ENCODE peak calls at places on chromosomes 6 and 20, in nine cellular contexts. N is PC-3, V is PC-9, O is left lung, W is OCI-LY7, C is endodermal cell, Y is stomach, K is left ventricle myocardium inferior, R is HCT116. B is an unnamed sample. For H3K36me3, the result is how much of the 10 kb centered on the place peaks cover.

GRCh38 chr6:28693033-28693750 is 167.5 kb downstream of the GPX5 start:
- DNase-seq in K (no peak), W (no peak), V (no peak), R (no peak), O (no peak), C (no peak), Y (no peak), N (no peak), B (no peak)

GRCh38 chr6:150813319-150813992 is 52.0 kb upstream of the MTHFD1L start:
- DNase-seq in V (peak), C (no peak), R (peak), K (no peak), N (peak), O (no peak), W (no peak), Y (no peak), B (no peak)

GRCh38 chr20:18739785-18740184 is 73.8 kb upstream of the SCP2D1 start:
- DNase-seq in W (no peak), C (peak), Y (no peak), O (no peak), N (no peak), V (no peak), K (no peak), R (no peak), B (peak)

GRCh38 chr6:348860-349396 is 42.6 kb upstream of the IRF4 start:
- DNase-seq in N (no peak), V (no peak), K (no peak), O (no peak), C (no peak), R (no peak), W (no peak), Y (no peak), B (no peak)

GRCh38 chr6:157235600-157236039 is 87.7 kb downstream of the TMEM242 start:
- DNase-seq in O (no peak), K (peak), N (no peak), V (no peak), R (no peak), W (no peak), C (peak), Y (peak), B (no peak)

GRCh38 chr6:170031096-170031471 is 259.8 kb downstream of the DLL1 start:
- DNase-seq in C (no peak), W (no peak), N (peak), O (peak), K (peak), V (no peak), Y (peak), R (no peak), B (no peak)

GRCh38 chr20:19973920-19974620 is 43.1 kb upstream of the NAA20 start:
- DNase-seq in R (no peak), K (peak), Y (peak), O (peak), N (peak), C (no peak), W (no peak), V (peak), B (peak)

GRCh38 chr6:90219168-90219985 is 77.3 kb downstream of the BACH2 start:
- DNase-seq in R (no peak), W (no peak), V (no peak), Y (no peak), O (no peak), C (peak), N (peak), K (no peak), B (peak)

GRCh38 chr20:13325033-13325432 is 104.0 kb downstream of the ISM1 start:
- DNase-seq in W (no peak), N (peak), Y (no peak), V (no peak), K (no peak), R (peak), O (no peak), C (peak), B (no peak)

GRCh38 chr20:23569570-23569969 is 1.3 kb upstream of the CST9L start:
- DNase-seq in R (no peak), O (no peak), V (no peak), C (no peak), K (no peak), Y (no peak), N (no peak), W (no peak), B (no peak)

GRCh38 chr6:27667651-27668441 is 194.9 kb upstream of the ZNF184 start:
- DNase-seq in N (no peak), R (no peak), K (no peak), V (peak), W (no peak), O (no peak), Y (no peak), C (peak), B (no peak)

GRCh38 chr20:54456423-54456822 is 19.0 kb upstream of the DOK5 start:
- DNase-seq in Y (no peak), K (no peak), O (no peak), W (no peak), N (peak), V (no peak), C (no peak), R (no peak), B (no peak)

GRCh38 chr6:148348778-148349177 is 6.1 kb downstream of the SASH1 start:
- DNase-seq in K (no peak), Y (no peak), N (no peak), W (no peak), O (no peak), C (no peak), V (no peak), R (no peak), B (no peak)

GRCh38 chr6:133951881-133952814 is 876 bp upstream of the TBPL1 start:
- DNase-seq in W (peak), K (peak), Y (peak), C (peak), R (peak), V (peak), N (peak), O (peak), B (no peak)

GRCh38 chr6:134778431-134778830 is 171.5 kb downstream of the ALDH8A1 start:
- DNase-seq in K (no peak), N (no peak), V (no peak), C (no peak), W (no peak), R (no peak), O (no peak), Y (no peak), B (no peak)

GRCh38 chr6:68760941-68761676 is 126.0 kb downstream of the ADGRB3 start:
- DNase-seq in C (no peak), W (no peak), Y (no peak), V (no peak), O (no peak), N (no peak), K (no peak), R (no peak), B (no peak)

GRCh38 chr6:132623446-132623845 is 629 bp downstream of the TAAR2 start:
- DNase-seq in N (no peak), R (no peak), O (no peak), V (no peak), Y (no peak), K (no peak), W (no peak), C (no peak), B (no peak)

GRCh38 chr20:54152227-54153040 is 21.4 kb downstream of the CYP24A1 start:
- DNase-seq in O (no peak), C (peak), R (no peak), Y (no peak), V (peak), N (no peak), W (no peak), K (no peak), B (no peak)

GRCh38 chr20:31693987-31694661 is 28.5 kb downstream of the BCL2L1 start:
- DNase-seq in Y (no peak), C (peak), N (peak), W (no peak), K (no peak), R (no peak), O (no peak), V (no peak), B (no peak)

GRCh38 chr6:56388414-56388752 is 141.0 kb upstream of the COL21A1 start:
- DNase-seq in W (no peak), N (no peak), C (no peak), K (no peak), O (no peak), V (no peak), R (no peak), Y (no peak), B (no peak)

GRCh38 chr6:32195902-32196681 is 3.6 kb upstream of the GPSM3 start:
- DNase-seq in V (peak), N (peak), C (peak), W (peak), O (peak), R (peak), K (peak), Y (peak), B (peak)

GRCh38 chr6:4055420-4056041 is 23.4 kb downstream of the FAM217A start:
- DNase-seq in C (no peak), R (peak), N (peak), O (no peak), V (peak), Y (peak), W (peak), K (no peak), B (peak)

GRCh38 chr20:2088904-2089303 is 12.7 kb upstream of the STK35 start:
- DNase-seq in Y (no peak), K (no peak), C (peak), W (no peak), N (no peak), V (no peak), R (no peak), O (no peak), B (no peak)

GRCh38 chr20:59603727-59604608 is at the start of gene PHACTR3:
- DNase-seq in O (no peak), W (no peak), N (no peak), C (peak), R (no peak), K (no peak), V (no peak), Y (no peak), B (no peak)

GRCh38 chr6:49849121-49849907 is 17.0 kb downstream of the CRISP1 start:
- DNase-seq in W (peak), O (no peak), Y (no peak), K (no peak), C (peak), V (peak), R (peak), N (peak), B (peak)

GRCh38 chr20:4813076-4813838 is 91.5 kb downstream of the PRND start:
- DNase-seq in Y (no peak), K (no peak), R (no peak), O (peak), V (no peak), N (no peak), W (peak), C (no peak), B (no peak)

GRCh38 chr6:13763740-13764381 is 50.5 kb downstream of the MCUR1 start:
- DNase-seq in R (no peak), O (no peak), C (no peak), N (no peak), W (no peak), K (no peak), Y (no peak), V (no peak), B (no peak)

GRCh38 chr20:17663040-17663399 is 19.0 kb downstream of the RRBP1 start:
- DNase-seq in N (no peak), R (no peak), Y (no peak), V (no peak), W (no peak), K (no peak), O (no peak), C (no peak), B (no peak)

GRCh38 chr6:99868074-99868702 is 125.8 kb downstream of the MCHR2 start:
- DNase-seq in N (peak), C (peak), Y (peak), O (peak), W (peak), K (peak), R (peak), V (peak), B (peak)

GRCh38 chr6:96925290-96925687 is 761 bp downstream of the KLHL32 start:
- DNase-seq in O (no peak), W (no peak), K (no peak), Y (no peak), V (no peak), R (no peak), N (no peak), C (no peak), B (no peak)

GRCh38 chr20:50577175-50578018 is 67.2 kb downstream of the PTPN1 start:
- DNase-seq in O (no peak), W (no peak), R (no peak), C (no peak), V (no peak), N (no peak), K (peak), Y (peak), B (no peak)

GRCh38 chr20:37235065-37235464 is 26.5 kb downstream of the GHRH start:
- DNase-seq in C (no peak), V (no peak), R (no peak), Y (no peak), K (no peak), N (no peak), W (no peak), O (no peak), B (no peak)

GRCh38 chr20:51553897-51554504 is 11.5 kb upstream of the NFATC2 start:
- DNase-seq in C (no peak), N (no peak), W (no peak), O (no peak), K (no peak), R (no peak), V (no peak), Y (no peak), B (no peak)

GRCh38 chr6:2714359-2714895 is 36.3 kb downstream of the MYLK4 start:
- DNase-seq in V (no peak), W (no peak), K (no peak), O (no peak), R (no peak), Y (no peak), N (peak), C (no peak), B (no peak)

DNA sequence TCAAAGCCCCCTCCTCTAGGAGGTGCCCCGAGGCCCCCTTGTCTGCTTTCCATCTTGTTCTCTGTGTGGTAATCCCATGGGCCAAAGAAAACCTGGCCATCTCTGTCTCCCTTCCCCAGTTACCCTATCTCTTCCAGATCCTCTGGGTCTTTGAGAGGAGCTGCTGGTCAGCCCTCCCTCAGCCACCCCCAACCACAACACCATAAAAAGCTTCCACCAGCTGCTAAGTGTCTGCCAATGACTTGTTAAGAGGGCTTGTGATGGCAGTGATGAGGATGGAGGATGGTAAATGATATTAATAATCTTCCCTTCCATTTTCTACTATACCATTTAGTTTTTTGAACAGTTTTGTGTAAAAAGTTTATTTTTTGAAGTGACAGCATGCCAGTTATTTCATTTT is 17.3 kb downstream of the TRIM26 start:
- DNase-seq in Y (no peak), N (no peak), W (no peak), C (no peak), O (no peak), R (no peak), K (no peak), V (no peak), B (no peak)
- H3K36me3 ChIP-seq in Y (half or more), N (half or more), W (half or more), C (half or more), O (half or more), R (under half), K (half or more), V (under half), B (under half)

GRCh38 chr20:45374101-45374467 is 4.0 kb downstream of the TP53TG5 start:
- DNase-seq in R (no peak), O (no peak), K (no peak), Y (no peak), N (no peak), W (no peak), V (no peak), C (no peak), B (no peak)
- H3K4me3 ChIP-seq in R (no peak), O (peak), K (peak), Y (peak), N (no peak), W (no peak), V (no peak), C (no peak), B (no peak)

GRCh38 chr20:38759135-38759534 is 10.9 kb downstream of the ACTR5 start:
- DNase-seq in N (no peak), W (no peak), O (no peak), V (no peak), R (no peak), K (no peak), C (no peak), Y (no peak), B (no peak)
- H3K36me3 ChIP-seq in N (under half), W (half or more), O (half or more), V (under half), R (half or more), K (half or more), C (half or more), Y (half or more), B (under half)

DNA sequence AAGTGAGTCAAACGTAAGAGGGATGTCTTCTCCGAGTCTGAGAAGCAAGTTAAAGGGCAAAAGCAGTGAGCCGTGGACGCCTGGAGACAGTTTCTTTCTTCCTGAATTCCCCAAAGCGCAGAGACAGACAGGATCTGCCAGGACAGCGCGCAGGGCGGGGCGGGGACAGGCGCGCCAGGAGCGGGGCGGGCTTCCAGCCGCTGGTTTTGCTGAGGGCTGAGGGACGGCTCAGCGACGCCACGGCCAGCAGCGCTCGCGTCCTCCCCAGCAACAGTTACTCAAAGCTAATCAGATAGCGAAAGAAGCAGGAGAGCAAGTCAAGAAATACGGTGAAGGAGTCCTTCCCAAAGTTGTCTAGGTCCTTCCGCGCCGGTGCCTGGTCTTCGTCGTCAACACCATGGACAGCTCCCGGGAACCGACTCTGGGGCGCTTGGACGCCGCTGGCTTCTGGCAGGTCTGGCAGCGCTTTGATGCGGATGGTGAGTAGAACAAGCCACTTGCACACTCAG is at the start of gene SCGN:
- DNase-seq in R (no peak), V (no peak), K (peak), N (peak), W (no peak), Y (peak), O (peak), C (peak), B (peak)
- H3K4me3 ChIP-seq in R (no peak), V (no peak), K (peak), N (no peak), W (no peak), Y (peak), O (no peak), C (peak), B (peak)

GRCh38 chr6:143227675-143228074 is 167.0 kb downstream of the AIG1 start:
- DNase-seq in R (no peak), N (no peak), O (no peak), Y (no peak), W (no peak), K (no peak), C (no peak), V (no peak), B (no peak)
- H3K36me3 ChIP-seq in R (under half), N (under half), O (under half), Y (under half), W (under half), K (under half), C (under half), V (under half), B (under half)

GRCh38 chr20:43209831-43210230 is 20.1 kb upstream of the PTPRT start:
- DNase-seq in O (no peak), W (no peak), N (no peak), K (no peak), R (no peak), C (no peak), V (no peak), Y (no peak), B (no peak)

GRCh38 chr20:43205699-43206098 is 16.0 kb upstream of the PTPRT start:
- DNase-seq in C (no peak), V (no peak), O (no peak), W (no peak), K (no peak), N (no peak), R (no peak), Y (no peak), B (no peak)
- H3K4me3 ChIP-seq in C (no peak), V (no peak), O (no peak), W (no peak), K (no peak), N (no peak), R (no peak), Y (no peak), B (no peak)

GRCh38 chr20:62009322-62009721 is 56.4 kb downstream of the TAF4 start:
- DNase-seq in Y (no peak), W (no peak), O (no peak), K (no peak), V (no peak), N (no peak), R (no peak), C (no peak), B (no peak)

GRCh38 chr20:62004614-62005013 is 61.1 kb downstream of the TAF4 start:
- DNase-seq in N (no peak), K (no peak), C (no peak), R (no peak), W (no peak), Y (no peak), V (no peak), O (no peak), B (no peak)

GRCh38 chr20:62006482-62006881 is 59.2 kb downstream of the TAF4 start:
- DNase-seq in O (no peak), V (no peak), W (no peak), K (no peak), R (no peak), N (no peak), C (no peak), Y (no peak), B (no peak)

GRCh38 chr20:62008643-62009183 is 57.0 kb downstream of the TAF4 start:
- DNase-seq in Y (no peak), W (no peak), R (no peak), K (no peak), V (no peak), C (no peak), O (no peak), N (no peak), B (no peak)

DNA sequence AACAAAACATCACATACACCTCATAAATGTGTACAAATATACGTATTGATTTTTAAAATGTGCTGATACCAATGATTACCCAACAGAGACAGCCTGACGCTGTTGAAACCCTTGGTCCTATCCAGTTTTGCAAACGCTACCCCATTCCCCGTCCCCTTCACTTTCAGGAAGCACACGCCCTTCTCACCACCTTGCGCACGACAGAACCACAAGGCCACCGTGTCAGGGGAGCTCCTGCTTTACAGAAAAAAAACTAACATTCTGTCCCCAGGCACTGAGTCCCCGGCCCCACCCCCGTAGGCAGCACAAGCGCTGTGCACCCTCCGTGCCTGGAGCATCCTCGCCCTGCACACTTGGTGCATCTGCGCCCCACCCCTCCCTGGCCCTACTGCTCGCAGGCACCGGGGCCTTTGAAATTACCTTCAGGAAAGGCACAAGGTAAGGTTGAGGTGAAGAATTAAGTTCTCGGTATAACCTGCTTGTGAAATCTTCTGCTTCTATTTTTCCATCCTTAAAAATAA is 58.5 kb downstream of the TAF4 start:
- DNase-seq in R (no peak), V (no peak), K (no peak), W (no peak), Y (no peak), N (no peak), C (no peak), O (no peak), B (no peak)
- H3K36me3 ChIP-seq in R (under half), V (under half), K (half or more), W (half or more), Y (half or more), N (under half), C (half or more), O (half or more), B (under half)

B was measured in kidney epithelial cell.